ENCODE peak calls at places on chromosomes 12 and 14, in nine cellular contexts. W is T follicular helper cell, L is brain microvascular endothelial cell, Y is ascending aorta, V is mucosa of descending colon, O is skeletal muscle cell, P is Kasumi-1, Q is Right ventricle myocardium superior, I is AG04449. J is an unnamed sample.

GRCh38 chr12:85633491-85633890 is 202.7 kb downstream of the RASSF9 start:
- DNase-seq in W (no peak), L (no peak), Y (no peak), V (no peak), O (no peak), P (no peak), Q (no peak), I (no peak), J (no peak)

GRCh38 chr14:104294983-104295680 is 156.7 kb downstream of the KIF26A start:
- DNase-seq in W (no peak), L (no peak), Y (no peak), V (peak; percentile 36), O (no peak), P (no peak), Q (peak; percentile 26), I (no peak), J (no peak)

GRCh38 chr14:52950898-52951729 is at the start of gene FERMT2:
- DNase-seq in W (peak; percentile 1), L (peak; percentile 72), Y (peak; percentile 36), V (peak; percentile 75), O (peak; percentile 62), P (no peak), Q (peak; percentile 92), I (no peak), J (no peak)

GRCh38 chr12:130715996-130716917 is at the start of gene RIMBP2:
- DNase-seq in W (no peak), L (peak; percentile 28), Y (no peak), V (no peak), O (peak; percentile 44), P (no peak), Q (peak; percentile 29), I (no peak), J (no peak)

GRCh38 chr14:51431741-51432140 is 191.7 kb downstream of the TMX1 start:
- DNase-seq in W (no peak), L (no peak), Y (no peak), V (no peak), O (no peak), P (peak; percentile 26), Q (no peak), I (no peak), J (no peak)

GRCh38 chr14:70666364-70666691 is 24.6 kb downstream of the TTC9 start:
- DNase-seq in W (no peak), L (no peak), Y (no peak), V (no peak), O (no peak), P (no peak), Q (no peak), I (no peak), J (no peak)

GRCh38 chr12:122888232-122888752 is 7.6 kb downstream of the VPS37B start:
- DNase-seq in W (peak; percentile 74), L (peak; percentile 59), Y (no peak), V (no peak), O (no peak), P (peak; percentile 73), Q (peak; percentile 59), I (no peak), J (peak; percentile 73)

GRCh38 chr12:52245259-52245961 is 12.4 kb downstream of the KRT7 start:
- DNase-seq in W (no peak), L (no peak), Y (no peak), V (no peak), O (no peak), P (no peak), Q (no peak), I (no peak), J (no peak)

GRCh38 chr12:49470986-49471385 is 67.8 kb upstream of the KCNH3 start:
- DNase-seq in W (no peak), L (no peak), Y (no peak), V (no peak), O (no peak), P (no peak), Q (no peak), I (no peak), J (no peak)

GRCh38 chr12:121916719-121917118 is 1.7 kb upstream of the CFAP251 start:
- DNase-seq in W (no peak), L (no peak), Y (no peak), V (no peak), O (no peak), P (peak; percentile 19), Q (no peak), I (no peak), J (no peak)

GRCh38 chr12:65681226-65681625 is 143.1 kb upstream of the HMGA2 start:
- DNase-seq in W (no peak), L (peak; percentile 49), Y (no peak), V (no peak), O (no peak), P (no peak), Q (no peak), I (no peak), J (no peak)

GRCh38 chr12:94207467-94208432 is 59.4 kb downstream of the PLXNC1 start:
- DNase-seq in W (no peak), L (peak; percentile 20), Y (no peak), V (no peak), O (peak; percentile 39), P (no peak), Q (no peak), I (no peak), J (peak; percentile 22)

GRCh38 chr12:41096797-41097196 is 91.3 kb upstream of the PDZRN4 start:
- DNase-seq in W (no peak), L (no peak), Y (no peak), V (no peak), O (no peak), P (no peak), Q (no peak), I (no peak), J (no peak)

GRCh38 chr12:10385181-10385613 is 4.6 kb downstream of the KLRK1 start:
- DNase-seq in W (no peak), L (no peak), Y (no peak), V (no peak), O (peak; percentile 89), P (no peak), Q (no peak), I (peak; percentile 54), J (no peak)

GRCh38 chr12:65335021-65335714 is 56.7 kb downstream of the MSRB3 start:
- DNase-seq in W (no peak), L (peak; percentile 89), Y (no peak), V (no peak), O (peak; percentile 86), P (no peak), Q (peak; percentile 40), I (peak; percentile 63), J (peak; percentile 10)

GRCh38 chr14:77923131-77923933 is 123.4 kb downstream of the ADCK1 start:
- DNase-seq in W (no peak), L (no peak), Y (no peak), V (no peak), O (no peak), P (no peak), Q (no peak), I (no peak), J (no peak)

GRCh38 chr12:114903394-114903748 is 219.4 kb upstream of the TBX3 start:
- DNase-seq in W (no peak), L (peak; percentile 4), Y (no peak), V (no peak), O (peak; percentile 49), P (no peak), Q (no peak), I (no peak), J (no peak)

GRCh38 chr12:12736759-12737676 is 19.9 kb downstream of the CDKN1B start:
- DNase-seq in W (peak; percentile 33), L (no peak), Y (no peak), V (no peak), O (no peak), P (peak; percentile 44), Q (no peak), I (no peak), J (no peak)

GRCh38 chr12:104790296-104791125 is 167.6 kb downstream of the SLC41A2 start:
- DNase-seq in W (peak; percentile 14), L (no peak), Y (no peak), V (peak; percentile 43), O (no peak), P (no peak), Q (peak; percentile 75), I (no peak), J (no peak)

GRCh38 chr14:69999246-69999645 is 120.0 kb downstream of the SMOC1 start:
- DNase-seq in W (no peak), L (peak; percentile 93), Y (no peak), V (no peak), O (peak; percentile 93), P (no peak), Q (no peak), I (no peak), J (no peak)

GRCh38 chr12:69779928-69780327 is 41.3 kb downstream of the RAB3IP start:
- DNase-seq in W (no peak), L (peak; percentile 56), Y (no peak), V (no peak), O (peak; percentile 0), P (no peak), Q (no peak), I (no peak), J (no peak)

GRCh38 chr12:87120440-87120839 is 864.2 kb upstream of the MGAT4C start:
- DNase-seq in W (no peak), L (no peak), Y (no peak), V (no peak), O (no peak), P (no peak), Q (no peak), I (no peak), J (no peak)

GRCh38 chr14:87745507-87746118 is 247.4 kb downstream of the GALC start:
- DNase-seq in W (no peak), L (peak; percentile 0), Y (no peak), V (no peak), O (no peak), P (peak; percentile 47), Q (no peak), I (no peak), J (peak; percentile 45)

GRCh38 chr12:79842630-79843029 is 92.3 kb downstream of the PPP1R12A start:
- DNase-seq in W (no peak), L (no peak), Y (no peak), V (no peak), O (no peak), P (no peak), Q (no peak), I (no peak), J (no peak)

GRCh38 chr12:47449797-47450196 is 256.0 kb downstream of the RPAP3 start:
- DNase-seq in W (no peak), L (no peak), Y (no peak), V (no peak), O (no peak), P (no peak), Q (no peak), I (no peak), J (no peak)

GRCh38 chr12:632102-632696 is 31.0 kb downstream of the NINJ2 start:
- DNase-seq in W (no peak), L (peak; percentile 92), Y (no peak), V (no peak), O (peak; percentile 83), P (no peak), Q (no peak), I (peak; percentile 84), J (no peak)

J was measured in HL-60.